ENCODE peak calls at places on chromosomes 5 and 9, in eight cellular contexts. One of them, this sample, is unnamed.

GRCh38 chr5:33148076-33148501 is 292.7 kb upstream of the TARS1 start:
- DNase-seq in T-helper 17 cell: no peak
- DNase-seq in GM12891: no peak
- DNase-seq in HCT116: no peak
- DNase-seq in A549: peak; percentile 81
- DNase-seq in activated gamma-delta T cell treated with Interleukin-2 at 50 U/mL for 16 hours: no peak
- DNase-seq in MV-4-11: peak; percentile 42
- DNase-seq in mesothelial cell of epicardium: no peak
- DNase-seq in this sample: no peak

GRCh38 chr5:176843673-176844072 is 33.3 kb downstream of the UNC5A start:
- DNase-seq in activated gamma-delta T cell treated with Interleukin-2 at 50 U/mL for 16 hours: no peak
- DNase-seq in HCT116: no peak
- DNase-seq in T-helper 17 cell: no peak
- DNase-seq in GM12891: no peak
- DNase-seq in A549: no peak
- DNase-seq in MV-4-11: no peak
- DNase-seq in mesothelial cell of epicardium: no peak
- DNase-seq in this sample: no peak

GRCh38 chr5:171450423-171451246 is 31.2 kb downstream of the FGF18 start:
- DNase-seq in GM12891: no peak
- DNase-seq in MV-4-11: no peak
- DNase-seq in HCT116: no peak
- DNase-seq in T-helper 17 cell: no peak
- DNase-seq in A549: no peak
- DNase-seq in mesothelial cell of epicardium: peak; percentile 61
- DNase-seq in activated gamma-delta T cell treated with Interleukin-2 at 50 U/mL for 16 hours: no peak
- DNase-seq in this sample: no peak

GRCh38 chr5:165559645-165560044 is 2054.2 kb downstream of the MAT2B start:
- DNase-seq in T-helper 17 cell: no peak
- DNase-seq in MV-4-11: peak; percentile 100
- DNase-seq in mesothelial cell of epicardium: no peak
- DNase-seq in A549: no peak
- DNase-seq in activated gamma-delta T cell treated with Interleukin-2 at 50 U/mL for 16 hours: no peak
- DNase-seq in HCT116: no peak
- DNase-seq in GM12891: no peak
- DNase-seq in this sample: no peak

GRCh38 chr5:146515473-146516150 is 378 bp downstream of the GPR151 start:
- DNase-seq in A549: no peak
- DNase-seq in T-helper 17 cell: no peak
- DNase-seq in mesothelial cell of epicardium: no peak
- DNase-seq in MV-4-11: no peak
- DNase-seq in HCT116: no peak
- DNase-seq in GM12891: no peak
- DNase-seq in activated gamma-delta T cell treated with Interleukin-2 at 50 U/mL for 16 hours: no peak
- DNase-seq in this sample: no peak

GRCh38 chr5:177362871-177363507 is 5.3 kb downstream of the RGS14 start:
- DNase-seq in HCT116: no peak
- DNase-seq in T-helper 17 cell: peak; percentile 77
- DNase-seq in MV-4-11: peak; percentile 13
- DNase-seq in GM12891: peak; percentile 64
- DNase-seq in mesothelial cell of epicardium: peak; percentile 63
- DNase-seq in A549: peak; percentile 47
- DNase-seq in activated gamma-delta T cell treated with Interleukin-2 at 50 U/mL for 16 hours: peak; percentile 53
- DNase-seq in this sample: no peak

GRCh38 chr5:113038714-113039113 is 62.1 kb downstream of the DCP2 start:
- DNase-seq in HCT116: peak; percentile 19
- DNase-seq in A549: no peak
- DNase-seq in GM12891: no peak
- DNase-seq in mesothelial cell of epicardium: no peak
- DNase-seq in activated gamma-delta T cell treated with Interleukin-2 at 50 U/mL for 16 hours: no peak
- DNase-seq in MV-4-11: no peak
- DNase-seq in T-helper 17 cell: no peak
- DNase-seq in this sample: no peak

GRCh38 chr9:133712221-133713100 is 25.7 kb downstream of the SARDH start:
- DNase-seq in A549: no peak
- DNase-seq in T-helper 17 cell: no peak
- DNase-seq in mesothelial cell of epicardium: no peak
- DNase-seq in HCT116: no peak
- DNase-seq in GM12891: no peak
- DNase-seq in MV-4-11: no peak
- DNase-seq in activated gamma-delta T cell treated with Interleukin-2 at 50 U/mL for 16 hours: no peak
- DNase-seq in this sample: no peak

GRCh38 chr5:63923914-63924313 is 38.3 kb downstream of the HTR1A start:
- DNase-seq in GM12891: no peak
- DNase-seq in A549: peak; percentile 9
- DNase-seq in T-helper 17 cell: no peak
- DNase-seq in MV-4-11: no peak
- DNase-seq in activated gamma-delta T cell treated with Interleukin-2 at 50 U/mL for 16 hours: no peak
- DNase-seq in mesothelial cell of epicardium: no peak
- DNase-seq in HCT116: no peak
- DNase-seq in this sample: no peak

GRCh38 chr5:176530983-176531901 is 6.0 kb downstream of the RNF44 start:
- DNase-seq in HCT116: no peak
- DNase-seq in activated gamma-delta T cell treated with Interleukin-2 at 50 U/mL for 16 hours: no peak
- DNase-seq in mesothelial cell of epicardium: no peak
- DNase-seq in T-helper 17 cell: no peak
- DNase-seq in MV-4-11: peak; percentile 7
- DNase-seq in GM12891: no peak
- DNase-seq in A549: no peak
- DNase-seq in this sample: no peak

GRCh38 chr5:53052499-53052898 is 57.1 kb downstream of the MOCS2 start:
- DNase-seq in T-helper 17 cell: no peak
- DNase-seq in GM12891: no peak
- DNase-seq in MV-4-11: no peak
- DNase-seq in activated gamma-delta T cell treated with Interleukin-2 at 50 U/mL for 16 hours: no peak
- DNase-seq in mesothelial cell of epicardium: no peak
- DNase-seq in HCT116: no peak
- DNase-seq in A549: no peak
- DNase-seq in this sample: no peak

GRCh38 chr5:127820910-127821553 is 117.8 kb downstream of the CCDC192 start:
- DNase-seq in mesothelial cell of epicardium: no peak
- DNase-seq in activated gamma-delta T cell treated with Interleukin-2 at 50 U/mL for 16 hours: no peak
- DNase-seq in GM12891: no peak
- DNase-seq in A549: peak; percentile 82
- DNase-seq in HCT116: no peak
- DNase-seq in MV-4-11: peak; percentile 69
- DNase-seq in T-helper 17 cell: no peak
- DNase-seq in this sample: no peak

GRCh38 chr5:126978258-126978657 is 52.1 kb downstream of the MARCHF3 start:
- DNase-seq in activated gamma-delta T cell treated with Interleukin-2 at 50 U/mL for 16 hours: no peak
- DNase-seq in mesothelial cell of epicardium: no peak
- DNase-seq in MV-4-11: no peak
- DNase-seq in GM12891: no peak
- DNase-seq in A549: no peak
- DNase-seq in T-helper 17 cell: no peak
- DNase-seq in HCT116: no peak
- DNase-seq in this sample: no peak

GRCh38 chr5:5340206-5340729 is 82.2 kb upstream of the ICE1 start:
- DNase-seq in MV-4-11: peak; percentile 64
- DNase-seq in A549: peak; percentile 94
- DNase-seq in mesothelial cell of epicardium: peak; percentile 67
- DNase-seq in T-helper 17 cell: no peak
- DNase-seq in GM12891: no peak
- DNase-seq in activated gamma-delta T cell treated with Interleukin-2 at 50 U/mL for 16 hours: no peak
- DNase-seq in HCT116: peak; percentile 80
- DNase-seq in this sample: peak; percentile 44

GRCh38 chr9:128494108-128494742 is 10.3 kb upstream of the GLE1 start:
- DNase-seq in A549: no peak
- DNase-seq in MV-4-11: no peak
- DNase-seq in T-helper 17 cell: no peak
- DNase-seq in activated gamma-delta T cell treated with Interleukin-2 at 50 U/mL for 16 hours: peak; percentile 24
- DNase-seq in mesothelial cell of epicardium: no peak
- DNase-seq in GM12891: no peak
- DNase-seq in HCT116: no peak
- DNase-seq in this sample: peak; percentile 74

GRCh38 chr5:459562-460412 is 16.8 kb downstream of the EXOC3 start:
- DNase-seq in HCT116: no peak
- DNase-seq in T-helper 17 cell: no peak
- DNase-seq in A549: no peak
- DNase-seq in mesothelial cell of epicardium: no peak
- DNase-seq in MV-4-11: no peak
- DNase-seq in activated gamma-delta T cell treated with Interleukin-2 at 50 U/mL for 16 hours: no peak
- DNase-seq in GM12891: no peak
- DNase-seq in this sample: no peak

GRCh38 chr5:58187473-58188286 is 272.2 kb downstream of the PLK2 start:
- DNase-seq in activated gamma-delta T cell treated with Interleukin-2 at 50 U/mL for 16 hours: no peak
- DNase-seq in HCT116: no peak
- DNase-seq in A549: peak; percentile 52
- DNase-seq in mesothelial cell of epicardium: no peak
- DNase-seq in GM12891: no peak
- DNase-seq in T-helper 17 cell: no peak
- DNase-seq in MV-4-11: no peak
- DNase-seq in this sample: no peak

GRCh38 chr9:130825809-130826208 is 9.2 kb upstream of the ABL1 start:
- DNase-seq in T-helper 17 cell: no peak
- DNase-seq in HCT116: no peak
- DNase-seq in mesothelial cell of epicardium: no peak
- DNase-seq in GM12891: no peak
- DNase-seq in A549: no peak
- DNase-seq in activated gamma-delta T cell treated with Interleukin-2 at 50 U/mL for 16 hours: no peak
- DNase-seq in MV-4-11: no peak
- DNase-seq in this sample: no peak

GRCh38 chr5:116696356-116696755 is 121.7 kb upstream of the SEMA6A start:
- DNase-seq in MV-4-11: no peak
- DNase-seq in GM12891: no peak
- DNase-seq in T-helper 17 cell: no peak
- DNase-seq in A549: no peak
- DNase-seq in activated gamma-delta T cell treated with Interleukin-2 at 50 U/mL for 16 hours: no peak
- DNase-seq in mesothelial cell of epicardium: no peak
- DNase-seq in HCT116: no peak
- DNase-seq in this sample: no peak

GRCh38 chr9:85895685-85896084 is 45.3 kb upstream of the NAA35 start:
- DNase-seq in T-helper 17 cell: no peak
- DNase-seq in A549: no peak
- DNase-seq in MV-4-11: no peak
- DNase-seq in mesothelial cell of epicardium: no peak
- DNase-seq in activated gamma-delta T cell treated with Interleukin-2 at 50 U/mL for 16 hours: no peak
- DNase-seq in GM12891: no peak
- DNase-seq in HCT116: no peak
- DNase-seq in this sample: no peak

GRCh38 chr9:92527832-92528536 is 7.8 kb downstream of the ECM2 start:
- DNase-seq in A549: no peak
- DNase-seq in T-helper 17 cell: no peak
- DNase-seq in MV-4-11: no peak
- DNase-seq in HCT116: no peak
- DNase-seq in GM12891: no peak
- DNase-seq in activated gamma-delta T cell treated with Interleukin-2 at 50 U/mL for 16 hours: no peak
- DNase-seq in mesothelial cell of epicardium: no peak
- DNase-seq in this sample: no peak

GRCh38 chr5:57720656-57721055 is 238.0 kb upstream of the ACTBL2 start:
- DNase-seq in GM12891: no peak
- DNase-seq in activated gamma-delta T cell treated with Interleukin-2 at 50 U/mL for 16 hours: no peak
- DNase-seq in mesothelial cell of epicardium: no peak
- DNase-seq in A549: no peak
- DNase-seq in T-helper 17 cell: no peak
- DNase-seq in HCT116: no peak
- DNase-seq in MV-4-11: no peak
- DNase-seq in this sample: no peak

GRCh38 chr9:84283895-84284294 is 56.7 kb downstream of the SLC28A3 start:
- DNase-seq in MV-4-11: no peak
- DNase-seq in A549: no peak
- DNase-seq in GM12891: no peak
- DNase-seq in mesothelial cell of epicardium: no peak
- DNase-seq in HCT116: no peak
- DNase-seq in T-helper 17 cell: no peak
- DNase-seq in activated gamma-delta T cell treated with Interleukin-2 at 50 U/mL for 16 hours: no peak
- DNase-seq in this sample: no peak

GRCh38 chr9:33466565-33467495 is 6.9 kb downstream of the NOL6 start:
- DNase-seq in T-helper 17 cell: peak; percentile 67
- DNase-seq in GM12891: peak; percentile 81
- DNase-seq in mesothelial cell of epicardium: peak; percentile 83
- DNase-seq in MV-4-11: no peak
- DNase-seq in activated gamma-delta T cell treated with Interleukin-2 at 50 U/mL for 16 hours: peak; percentile 76
- DNase-seq in A549: peak; percentile 55
- DNase-seq in HCT116: no peak
- DNase-seq in this sample: no peak

GRCh38 chr9:3719286-3719685 is 193.5 kb upstream of the RFX3 start:
- DNase-seq in GM12891: no peak
- DNase-seq in A549: no peak
- DNase-seq in HCT116: no peak
- DNase-seq in mesothelial cell of epicardium: no peak
- DNase-seq in MV-4-11: no peak
- DNase-seq in activated gamma-delta T cell treated with Interleukin-2 at 50 U/mL for 16 hours: no peak
- DNase-seq in T-helper 17 cell: no peak
- DNase-seq in this sample: no peak

This sample was measured in glomerular endothelial cell.